ENCODE peak calls at places on chromosome 19, in four cellular contexts. W, D, U and C are unnamed samples.

GRCh38 chr19:45104658-45105384 is 11.8 kb downstream of the PPP1R37 start:
- DNase-seq in U (no peak), W (no peak), D (no peak), C (no peak)

GRCh38 chr19:17109962-17110598 is 34.5 kb downstream of the MYO9B start:
- DNase-seq in U (no peak), W (no peak), D (no peak), C (no peak)

GRCh38 chr19:32489971-32490370 is 84.4 kb downstream of the DPY19L3 start:
- DNase-seq in W (no peak), U (no peak), D (no peak), C (no peak)

GRCh38 chr19:5804516-5805464 is at the start of gene NRTN:
- DNase-seq in W (peak; percentile 84), U (no peak), D (peak; percentile 23), C (peak; percentile 73)

GRCh38 chr19:12774588-12775555 is at the start of gene HOOK2:
- DNase-seq in W (peak; percentile 37), D (no peak), U (no peak), C (no peak)

GRCh38 chr19:49335784-49336481 is 727 bp downstream of the CD37 start:
- DNase-seq in U (no peak), D (no peak), W (no peak), C (no peak)

GRCh38 chr19:1322198-1322981 is 36.7 kb downstream of the EFNA2 start:
- DNase-seq in D (no peak), U (no peak), W (no peak), C (no peak)

GRCh38 chr19:29378126-29378525 is 147.7 kb upstream of the VSTM2B start:
- DNase-seq in W (no peak), D (no peak), U (no peak), C (no peak)

GRCh38 chr19:50482271-50482855 is 5.7 kb upstream of the GARIN5A start:
- DNase-seq in D (no peak), W (no peak), U (no peak), C (no peak)

GRCh38 chr19:48506138-48506733 is 5.4 kb downstream of the LMTK3 start:
- DNase-seq in U (peak; percentile 84), D (peak; percentile 71), W (peak; percentile 47), C (peak; percentile 60)

GRCh38 chr19:10694706-10695105 is 6.5 kb upstream of the QTRT1 start:
- DNase-seq in U (no peak), D (no peak), W (no peak), C (no peak)

GRCh38 chr19:56577719-56578602 is 10.7 kb downstream of the ZNF470 start:
- DNase-seq in D (no peak), W (no peak), U (no peak), C (peak; percentile 14)

GRCh38 chr19:47742636-47743035 is 2.7 kb upstream of the NOP53 start:
- DNase-seq in D (no peak), W (peak; percentile 26), U (no peak), C (peak; percentile 35)

GRCh38 chr19:43956827-43957226 is 5.8 kb downstream of the ZNF221 start:
- DNase-seq in U (no peak), D (no peak), W (no peak), C (no peak)

GRCh38 chr19:1524972-1525325 is 1.1 kb downstream of the PLK5 start:
- DNase-seq in U (no peak), W (no peak), D (no peak), C (no peak)

GRCh38 chr19:58367698-58368454 is 5.3 kb upstream of the ZNF497 start:
- DNase-seq in U (no peak), D (no peak), W (no peak), C (no peak)

GRCh38 chr19:18340990-18341868 is 831 bp downstream of the PGPEP1 start:
- DNase-seq in U (no peak), D (peak; percentile 48), W (peak; percentile 39), C (peak; percentile 76)

GRCh38 chr19:31002852-31003251 is 346.4 kb downstream of the TSHZ3 start:
- DNase-seq in W (peak; percentile 11), U (no peak), D (no peak), C (peak; percentile 24)

GRCh38 chr19:30997222-30997621 is 352.0 kb downstream of the TSHZ3 start:
- DNase-seq in W (no peak), U (no peak), D (no peak), C (no peak)

GRCh38 chr19:30999726-31000125 is 349.5 kb downstream of the TSHZ3 start:
- DNase-seq in D (no peak), U (no peak), W (no peak), C (no peak)

GRCh38 chr19:31000913-31001312 is 348.3 kb downstream of the TSHZ3 start:
- DNase-seq in W (no peak), U (no peak), D (no peak), C (no peak)
- H3K4me1 ChIP-seq in W (no peaks in the 10 kb centered on the region), U (no peaks in the 10 kb centered on the region), D (no peaks in the 10 kb centered on the region), C (peaks cover 4% of the 10 kb centered on the region)

GRCh38 chr19:53879145-53880037 is 2.6 kb upstream of the PRKCG start:
- DNase-seq in U (peak; percentile 92), D (peak; percentile 78), W (peak; percentile 99), C (peak; percentile 96)
- H3K4me3 ChIP-seq in U (peak overlapping the region; percentile 44), D (peak overlapping the region; percentile 63), W (peak overlapping the region; percentile 63), C (peak overlapping the region; percentile 60)

DNA sequence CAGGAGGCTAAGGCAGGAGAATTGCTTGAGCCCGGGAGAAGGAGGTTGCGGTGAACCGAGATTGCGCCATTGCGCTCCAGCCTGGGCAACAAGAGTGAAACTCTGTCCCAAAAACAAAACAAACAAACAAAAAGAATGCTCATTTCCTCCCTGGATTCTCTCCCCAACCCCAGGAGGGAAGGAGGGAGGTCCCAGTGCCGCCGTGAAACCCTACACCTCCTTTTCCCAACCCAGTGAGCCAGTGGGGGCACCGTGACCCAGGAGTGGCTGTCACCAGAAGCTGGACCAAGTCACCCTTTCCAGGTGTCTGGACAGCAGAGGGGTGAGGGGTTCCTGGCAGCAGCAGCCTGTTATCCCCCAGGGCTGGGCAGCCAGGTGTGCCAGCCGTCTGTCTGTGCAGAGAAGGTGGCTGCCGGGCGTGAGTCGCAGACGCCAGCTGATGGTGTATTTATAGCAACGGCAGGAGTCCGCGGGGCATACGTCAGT is 23.5 kb downstream of the NFIC start:
- DNase-seq in W (peak; percentile 73), D (no peak), U (no peak), C (no peak)
- H3K27ac ChIP-seq in W (no peak overlapping the region), D (no peak overlapping the region), U (peak overlapping the region; percentile 89), C (no peak overlapping the region)

DNA sequence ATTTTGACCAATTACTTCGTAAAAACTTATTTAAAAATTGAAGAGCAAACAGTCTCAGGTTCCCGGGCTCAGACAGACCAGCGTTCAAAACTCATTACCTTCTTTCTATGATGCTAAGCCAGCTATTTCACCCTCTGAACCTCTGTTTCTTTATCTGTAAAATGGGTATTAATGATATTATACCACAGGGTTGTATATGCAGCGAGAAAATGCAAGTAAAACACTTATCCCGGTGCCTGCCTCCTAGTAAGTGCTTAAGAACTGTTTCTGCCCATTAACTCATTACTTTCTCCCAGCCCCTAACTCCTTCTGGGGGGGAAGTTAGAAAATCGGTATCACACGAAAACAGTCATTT is 410 bp upstream of the PAK4 start:
- DNase-seq in U (no peak), D (no peak), W (no peak), C (no peak)
- H3K4me1 ChIP-seq in U (peaks cover 57% of the 10 kb centered on the region), D (peaks cover 10% of the 10 kb centered on the region), W (peaks cover 11% of the 10 kb centered on the region), C (peaks cover 3% of the 10 kb centered on the region)

GRCh38 chr19:35115538-35115951 is at the start of gene FXYD3:
- DNase-seq in W (no peak), U (no peak), D (no peak), C (no peak)
- H3K4me3 ChIP-seq in W (peak within 1 kb of the TSS; percentile 39), U (peak within 1 kb of the TSS; percentile 6), D (no peak within 1 kb of the TSS), C (no peak within 1 kb of the TSS)